ENCODE peak calls at places on chromosomes 13 and 19, in six cellular contexts. One of them, this sample, is unnamed.

GRCh38 chr13:104477256-104477655 is 1411.0 kb upstream of the SLC10A2 start:
- DNase-seq in left cardiac atrium: no peak
- DNase-seq in HTR-8/SVneo: no peak
- DNase-seq in A549: no peak
- DNase-seq in C1 segment of cervical spinal cord: no peak
- DNase-seq in LHCN-M2: peak; percentile 93
- DNase-seq in this sample: peak; percentile 6

GRCh38 chr19:1104452-1105216 is 840 bp downstream of the GPX4 start:
- DNase-seq in left cardiac atrium: peak; percentile 79
- DNase-seq in HTR-8/SVneo: peak; percentile 46
- DNase-seq in A549: peak; percentile 70
- DNase-seq in C1 segment of cervical spinal cord: no peak
- DNase-seq in LHCN-M2: peak; percentile 65
- DNase-seq in this sample: no peak

GRCh38 chr19:17829855-17830566 is 8.7 kb upstream of the INSL3 start:
- DNase-seq in left cardiac atrium: peak; percentile 65
- DNase-seq in HTR-8/SVneo: no peak
- DNase-seq in A549: peak; percentile 82
- DNase-seq in C1 segment of cervical spinal cord: no peak
- DNase-seq in LHCN-M2: no peak
- DNase-seq in this sample: no peak

GRCh38 chr13:113164492-113164891 is 6.0 kb downstream of the PROZ start:
- DNase-seq in left cardiac atrium: no peak
- DNase-seq in HTR-8/SVneo: no peak
- DNase-seq in A549: no peak
- DNase-seq in C1 segment of cervical spinal cord: no peak
- DNase-seq in LHCN-M2: no peak
- DNase-seq in this sample: no peak

GRCh38 chr19:52391135-52391534 is 6.5 kb upstream of the ZNF528 start:
- DNase-seq in left cardiac atrium: no peak
- DNase-seq in HTR-8/SVneo: no peak
- DNase-seq in A549: no peak
- DNase-seq in C1 segment of cervical spinal cord: no peak
- DNase-seq in LHCN-M2: no peak
- DNase-seq in this sample: no peak

GRCh38 chr13:61685683-61686013 is 270.0 kb upstream of the PCDH20 start:
- DNase-seq in left cardiac atrium: no peak
- DNase-seq in HTR-8/SVneo: no peak
- DNase-seq in A549: peak; percentile 24
- DNase-seq in C1 segment of cervical spinal cord: no peak
- DNase-seq in LHCN-M2: no peak
- DNase-seq in this sample: peak; percentile 6

GRCh38 chr19:4988770-4989251 is 19.9 kb downstream of the KDM4B start:
- DNase-seq in left cardiac atrium: peak; percentile 83
- DNase-seq in HTR-8/SVneo: peak; percentile 51
- DNase-seq in A549: no peak
- DNase-seq in C1 segment of cervical spinal cord: no peak
- DNase-seq in LHCN-M2: peak; percentile 81
- DNase-seq in this sample: no peak

GRCh38 chr19:51686171-51686570 is 7.0 kb upstream of the SPACA6 start:
- DNase-seq in left cardiac atrium: no peak
- DNase-seq in HTR-8/SVneo: no peak
- DNase-seq in A549: no peak
- DNase-seq in C1 segment of cervical spinal cord: no peak
- DNase-seq in LHCN-M2: no peak
- DNase-seq in this sample: no peak

GRCh38 chr13:19634129-19634740 is 776 bp downstream of the MPHOSPH8 start:
- DNase-seq in left cardiac atrium: no peak
- DNase-seq in HTR-8/SVneo: peak; percentile 10
- DNase-seq in A549: peak; percentile 7
- DNase-seq in C1 segment of cervical spinal cord: no peak
- DNase-seq in LHCN-M2: peak; percentile 27
- DNase-seq in this sample: peak; percentile 35

GRCh38 chr13:84455143-84455905 is 573.0 kb upstream of the SLITRK1 start:
- DNase-seq in left cardiac atrium: no peak
- DNase-seq in HTR-8/SVneo: no peak
- DNase-seq in A549: no peak
- DNase-seq in C1 segment of cervical spinal cord: no peak
- DNase-seq in LHCN-M2: no peak
- DNase-seq in this sample: no peak

GRCh38 chr13:75180805-75181455 is 301.0 kb downstream of the TBC1D4 start:
- DNase-seq in left cardiac atrium: no peak
- DNase-seq in HTR-8/SVneo: no peak
- DNase-seq in A549: peak; percentile 25
- DNase-seq in C1 segment of cervical spinal cord: no peak
- DNase-seq in LHCN-M2: peak; percentile 40
- DNase-seq in this sample: peak; percentile 58

GRCh38 chr13:100461309-100462035 is 127.1 kb downstream of the GGACT start:
- DNase-seq in left cardiac atrium: no peak
- DNase-seq in HTR-8/SVneo: no peak
- DNase-seq in A549: no peak
- DNase-seq in C1 segment of cervical spinal cord: no peak
- DNase-seq in LHCN-M2: peak; percentile 55
- DNase-seq in this sample: peak; percentile 14

GRCh38 chr13:113209880-113210421 is 538 bp downstream of the CUL4A start:
- DNase-seq in left cardiac atrium: peak; percentile 56
- DNase-seq in HTR-8/SVneo: no peak
- DNase-seq in A549: peak; percentile 60
- DNase-seq in C1 segment of cervical spinal cord: no peak
- DNase-seq in LHCN-M2: peak; percentile 58
- DNase-seq in this sample: peak; percentile 70

GRCh38 chr13:79735228-79735627 is 254.3 kb downstream of the NDFIP2 start:
- DNase-seq in left cardiac atrium: no peak
- DNase-seq in HTR-8/SVneo: no peak
- DNase-seq in A549: no peak
- DNase-seq in C1 segment of cervical spinal cord: no peak
- DNase-seq in LHCN-M2: peak; percentile 39
- DNase-seq in this sample: no peak

GRCh38 chr13:100854091-100854490 is 179.5 kb upstream of the TMTC4 start:
- DNase-seq in left cardiac atrium: no peak
- DNase-seq in HTR-8/SVneo: no peak
- DNase-seq in A549: no peak
- DNase-seq in C1 segment of cervical spinal cord: no peak
- DNase-seq in LHCN-M2: no peak
- DNase-seq in this sample: no peak

GRCh38 chr19:2273356-2274184 is 8.4 kb downstream of the PEAK3 start:
- DNase-seq in left cardiac atrium: peak; percentile 83
- DNase-seq in HTR-8/SVneo: peak; percentile 73
- DNase-seq in A549: peak; percentile 86
- DNase-seq in C1 segment of cervical spinal cord: no peak
- DNase-seq in LHCN-M2: peak; percentile 82
- DNase-seq in this sample: no peak

GRCh38 chr19:48926909-48927308 is 6.6 kb upstream of the DHDH start:
- DNase-seq in left cardiac atrium: peak; percentile 52
- DNase-seq in HTR-8/SVneo: peak; percentile 67
- DNase-seq in A549: peak; percentile 87
- DNase-seq in C1 segment of cervical spinal cord: no peak
- DNase-seq in LHCN-M2: peak; percentile 89
- DNase-seq in this sample: peak; percentile 94

GRCh38 chr13:51635137-51635878 is 51.0 kb downstream of the WDFY2 start:
- DNase-seq in left cardiac atrium: no peak
- DNase-seq in HTR-8/SVneo: no peak
- DNase-seq in A549: no peak
- DNase-seq in C1 segment of cervical spinal cord: no peak
- DNase-seq in LHCN-M2: no peak
- DNase-seq in this sample: no peak

GRCh38 chr19:29546583-29547190 is 20.9 kb downstream of the VSTM2B start:
- DNase-seq in left cardiac atrium: no peak
- DNase-seq in HTR-8/SVneo: no peak
- DNase-seq in A549: no peak
- DNase-seq in C1 segment of cervical spinal cord: no peak
- DNase-seq in LHCN-M2: no peak
- DNase-seq in this sample: no peak

GRCh38 chr13:112583592-112584277 is 4.2 kb downstream of the TUBGCP3 start:
- DNase-seq in left cardiac atrium: no peak
- DNase-seq in HTR-8/SVneo: no peak
- DNase-seq in A549: no peak
- DNase-seq in C1 segment of cervical spinal cord: no peak
- DNase-seq in LHCN-M2: no peak
- DNase-seq in this sample: no peak

GRCh38 chr13:97367427-97367826 is 66.5 kb upstream of the RAP2A start:
- DNase-seq in left cardiac atrium: no peak
- DNase-seq in HTR-8/SVneo: no peak
- DNase-seq in A549: no peak
- DNase-seq in C1 segment of cervical spinal cord: no peak
- DNase-seq in LHCN-M2: peak; percentile 93
- DNase-seq in this sample: no peak

GRCh38 chr13:93227280-93227905 is 786 bp downstream of the GPC6 start:
- DNase-seq in left cardiac atrium: peak; percentile 25
- DNase-seq in HTR-8/SVneo: no peak
- DNase-seq in A549: peak; percentile 41
- DNase-seq in C1 segment of cervical spinal cord: no peak
- DNase-seq in LHCN-M2: peak; percentile 65
- DNase-seq in this sample: peak; percentile 82

GRCh38 chr19:18102916-18103542 is 5.5 kb downstream of the MAST3 start:
- DNase-seq in left cardiac atrium: no peak
- DNase-seq in HTR-8/SVneo: no peak
- DNase-seq in A549: no peak
- DNase-seq in C1 segment of cervical spinal cord: no peak
- DNase-seq in LHCN-M2: no peak
- DNase-seq in this sample: no peak

GRCh38 chr19:18946335-18946734 is 5.3 kb upstream of the HOMER3 start:
- DNase-seq in left cardiac atrium: no peak
- DNase-seq in HTR-8/SVneo: no peak
- DNase-seq in A549: no peak
- DNase-seq in C1 segment of cervical spinal cord: no peak
- DNase-seq in LHCN-M2: no peak
- DNase-seq in this sample: no peak

GRCh38 chr13:97753942-97754670 is 199.4 kb upstream of the IPO5 start:
- DNase-seq in left cardiac atrium: no peak
- DNase-seq in HTR-8/SVneo: no peak
- DNase-seq in A549: no peak
- DNase-seq in C1 segment of cervical spinal cord: no peak
- DNase-seq in LHCN-M2: no peak
- DNase-seq in this sample: no peak

GRCh38 chr19:4673216-4673615 is 3.1 kb upstream of the MYDGF start:
- DNase-seq in left cardiac atrium: no peak
- DNase-seq in HTR-8/SVneo: no peak
- DNase-seq in A549: no peak
- DNase-seq in C1 segment of cervical spinal cord: no peak
- DNase-seq in LHCN-M2: no peak
- DNase-seq in this sample: no peak

GRCh38 chr13:93496985-93497673 is 270.5 kb downstream of the GPC6 start:
- DNase-seq in left cardiac atrium: no peak
- DNase-seq in HTR-8/SVneo: peak; percentile 10
- DNase-seq in A549: no peak
- DNase-seq in C1 segment of cervical spinal cord: no peak
- DNase-seq in LHCN-M2: no peak
- DNase-seq in this sample: peak; percentile 55

GRCh38 chr13:49498211-49498610 is 2.5 kb downstream of the PHF11 start:
- DNase-seq in left cardiac atrium: no peak
- DNase-seq in HTR-8/SVneo: no peak
- DNase-seq in A549: no peak
- DNase-seq in C1 segment of cervical spinal cord: no peak
- DNase-seq in LHCN-M2: no peak
- DNase-seq in this sample: no peak

GRCh38 chr19:34459614-34460013 is 21.9 kb upstream of the WTIP start:
- DNase-seq in left cardiac atrium: no peak
- DNase-seq in HTR-8/SVneo: no peak
- DNase-seq in A549: no peak
- DNase-seq in C1 segment of cervical spinal cord: no peak
- DNase-seq in LHCN-M2: no peak
- DNase-seq in this sample: no peak

GRCh38 chr19:15701757-15702589 is 25.9 kb upstream of the OR10H2 start:
- DNase-seq in left cardiac atrium: no peak
- DNase-seq in HTR-8/SVneo: no peak
- DNase-seq in A549: no peak
- DNase-seq in C1 segment of cervical spinal cord: no peak
- DNase-seq in LHCN-M2: no peak
- DNase-seq in this sample: peak; percentile 59

GRCh38 chr19:50230379-50231351 is 27.2 kb downstream of the MYH14 start:
- DNase-seq in left cardiac atrium: no peak
- DNase-seq in HTR-8/SVneo: no peak
- DNase-seq in A549: no peak
- DNase-seq in C1 segment of cervical spinal cord: no peak
- DNase-seq in LHCN-M2: no peak
- DNase-seq in this sample: no peak

GRCh38 chr19:16295071-16295470 is 29.6 kb upstream of the KLF2 start:
- DNase-seq in left cardiac atrium: no peak
- DNase-seq in HTR-8/SVneo: no peak
- DNase-seq in A549: no peak
- DNase-seq in C1 segment of cervical spinal cord: no peak
- DNase-seq in LHCN-M2: no peak
- DNase-seq in this sample: no peak

GRCh38 chr19:13598098-13598497 is 91.8 kb upstream of the CACNA1A start:
- DNase-seq in left cardiac atrium: no peak
- DNase-seq in HTR-8/SVneo: no peak
- DNase-seq in A549: no peak
- DNase-seq in C1 segment of cervical spinal cord: no peak
- DNase-seq in LHCN-M2: no peak
- DNase-seq in this sample: no peak

GRCh38 chr19:40539070-40539469 is 37.6 kb upstream of the SHKBP1 start:
- DNase-seq in left cardiac atrium: no peak
- DNase-seq in HTR-8/SVneo: no peak
- DNase-seq in A549: peak; percentile 69
- DNase-seq in C1 segment of cervical spinal cord: no peak
- DNase-seq in LHCN-M2: peak; percentile 8
- DNase-seq in this sample: no peak

GRCh38 chr19:43759515-43759914 is 4.8 kb upstream of the SMG9 start:
- DNase-seq in left cardiac atrium: no peak
- DNase-seq in HTR-8/SVneo: peak; percentile 69
- DNase-seq in A549: peak; percentile 82
- DNase-seq in C1 segment of cervical spinal cord: no peak
- DNase-seq in LHCN-M2: peak; percentile 85
- DNase-seq in this sample: peak; percentile 98

GRCh38 chr19:29858000-29858596 is 46.3 kb downstream of the CCNE1 start:
- DNase-seq in left cardiac atrium: no peak
- DNase-seq in HTR-8/SVneo: no peak
- DNase-seq in A549: peak; percentile 63
- DNase-seq in C1 segment of cervical spinal cord: no peak
- DNase-seq in LHCN-M2: no peak
- DNase-seq in this sample: no peak

This sample was measured in foreskin keratinocyte.